ENCODE peak calls at places on chromosomes 1 and 21, in seven cellular contexts. W, H, C, P, I, F and J are unnamed samples.

GRCh38 chr21:42313501-42313969 is 1.7 kb downstream of the TFF3 start:
- DNase-seq in H (no peak), I (no peak), W (peak), C (no peak), F (no peak), P (no peak), J (no peak)

GRCh38 chr1:194297999-194298598 is 1111.7 kb upstream of the B3GALT2 start:
- DNase-seq in I (no peak), W (no peak), F (no peak), C (no peak), P (no peak), H (no peak), J (no peak)

GRCh38 chr1:973459-974292 is 7.4 kb downstream of the PLEKHN1 start:
- DNase-seq in W (no peak), F (no peak), C (no peak), I (no peak), P (no peak), H (no peak), J (no peak)

GRCh38 chr1:204806943-204807624 is 63.6 kb upstream of the NFASC start:
- DNase-seq in F (peak), W (peak), P (peak), I (peak), C (peak), H (peak), J (peak)

GRCh38 chr1:235079443-235079967 is 49.1 kb downstream of the TOMM20 start:
- DNase-seq in P (no peak), C (no peak), I (peak), F (peak), H (peak), W (no peak), J (no peak)

GRCh38 chr21:15065381-15066230 is 806 bp upstream of the NRIP1 start:
- DNase-seq in W (peak), I (peak), C (peak), P (peak), H (peak), F (peak), J (peak)

GRCh38 chr1:154962795-154963330 is 1.3 kb upstream of the PYGO2 start:
- DNase-seq in W (no peak), P (no peak), H (no peak), C (no peak), I (no peak), F (no peak), J (no peak)

GRCh38 chr1:6471086-6471841 is 5.3 kb upstream of the TNFRSF25 start:
- DNase-seq in H (no peak), W (no peak), I (no peak), C (no peak), F (no peak), P (no peak), J (no peak)

DNA sequence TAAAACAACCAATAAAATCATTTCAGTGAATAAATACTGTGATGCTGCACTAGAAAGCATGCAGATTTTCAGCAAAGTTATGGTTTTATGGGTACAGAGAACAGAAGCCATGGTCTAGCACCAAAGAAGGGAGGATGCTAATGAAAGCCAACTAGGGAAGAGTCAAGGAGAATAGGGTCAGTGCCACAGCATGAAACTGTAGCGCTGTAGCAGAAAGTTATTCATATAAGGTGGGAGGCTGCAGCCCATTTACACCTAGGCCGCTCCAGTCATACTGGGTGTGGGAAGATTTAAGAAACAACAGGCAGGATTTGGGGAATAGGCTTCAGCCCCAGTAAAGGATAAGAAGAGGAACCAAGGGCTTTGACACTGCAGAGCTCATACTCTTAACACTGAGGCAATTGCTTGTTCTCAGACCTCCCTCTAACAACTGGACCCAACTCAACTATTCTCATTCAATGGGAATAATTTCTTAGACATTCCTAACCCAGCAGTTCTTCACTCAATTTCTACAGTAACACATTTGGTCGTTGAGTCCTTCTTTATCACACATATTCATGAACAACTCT is 4.4 kb downstream of the IFI16 start:
- DNase-seq in W (no peak), F (no peak), H (no peak), P (no peak), I (no peak), C (no peak), J (no peak)
- H3K4me3 ChIP-seq in W (no peak), F (no peak), H (no peak), P (peak), I (no peak), C (peak), J (no peak)

DNA sequence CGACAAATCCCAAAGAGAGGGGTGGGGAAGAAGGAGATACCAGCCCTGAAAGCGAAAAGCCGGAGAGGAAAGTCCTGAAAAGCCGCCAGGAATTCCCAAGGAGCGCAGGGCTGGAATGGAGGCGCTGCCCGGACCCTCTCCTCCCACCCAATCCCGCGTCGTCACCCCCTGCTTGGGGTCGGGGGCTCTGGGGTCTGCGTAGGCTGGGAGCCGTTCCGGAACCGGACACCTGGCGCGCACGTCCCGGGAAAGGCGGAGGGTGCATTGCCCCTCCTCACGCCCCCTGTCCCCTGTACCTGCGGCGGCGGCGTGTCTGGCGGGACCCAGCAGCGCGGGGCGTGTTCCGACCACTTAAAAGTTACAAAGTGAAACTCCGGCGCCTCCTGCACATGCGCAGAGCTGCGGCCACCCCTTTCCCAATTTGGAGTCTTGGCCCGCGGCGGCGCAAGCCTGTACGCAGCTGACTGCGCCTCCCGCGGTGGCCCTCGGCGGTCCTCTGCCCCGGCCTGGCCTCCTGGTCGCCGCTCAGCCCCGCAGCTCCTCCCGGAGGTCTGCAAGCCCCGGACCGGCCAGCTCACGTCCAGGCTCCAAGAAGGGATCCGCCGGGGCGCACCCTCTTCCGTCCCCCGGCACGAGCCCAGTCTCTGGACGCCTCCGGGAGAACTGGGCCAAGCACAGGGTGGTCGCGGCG is at the start of gene TMEM63A:
- DNase-seq in W (peak), F (peak), P (peak), C (peak), I (peak), H (peak), J (peak)
- TF ChIP-seq CTCF in W (peak), F (peak), P (peak), C (peak), I (peak), H (no peak), J (no peak)

DNA sequence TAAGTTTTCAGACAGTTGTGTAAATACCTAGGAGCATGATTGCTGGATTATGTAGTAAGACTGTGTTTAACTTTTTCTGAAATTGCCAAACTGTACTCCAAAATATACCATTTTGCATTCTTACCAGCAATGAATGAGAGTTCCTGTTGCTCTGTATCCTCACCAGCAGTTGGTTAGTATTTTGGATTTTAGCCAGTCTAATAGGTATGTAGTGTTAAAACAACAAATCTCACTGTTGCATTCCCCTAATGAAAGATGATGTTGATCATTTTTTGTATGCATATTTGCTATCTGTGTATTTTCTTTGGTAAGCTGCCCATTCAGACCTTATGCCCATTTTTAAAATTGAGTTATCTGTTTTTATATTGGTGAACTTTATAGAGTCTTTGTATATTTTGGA is 89.9 kb downstream of the RASAL2 start:
- DNase-seq in H (no peak), I (no peak), C (no peak), W (no peak), P (no peak), F (no peak), J (no peak)
- H3K4me3 ChIP-seq in H (no peak), I (no peak), C (no peak), W (no peak), P (no peak), F (no peak), J (no peak)

GRCh38 chr1:187933562-187934419 is 1105.0 kb downstream of the PLA2G4A start:
- DNase-seq in P (no peak), F (no peak), C (no peak), W (no peak), H (no peak), I (no peak), J (no peak)

GRCh38 chr1:187936667-187937066 is 1107.9 kb downstream of the PLA2G4A start:
- DNase-seq in W (no peak), C (no peak), F (no peak), I (no peak), H (no peak), P (no peak), J (no peak)

GRCh38 chr1:187943606-187944403 is 1115.1 kb downstream of the PLA2G4A start:
- DNase-seq in F (no peak), P (no peak), C (no peak), W (no peak), H (no peak), I (no peak), J (no peak)

GRCh38 chr1:187942986-187943385 is 1114.2 kb downstream of the PLA2G4A start:
- DNase-seq in F (no peak), I (no peak), C (no peak), H (no peak), W (no peak), P (no peak), J (no peak)

DNA sequence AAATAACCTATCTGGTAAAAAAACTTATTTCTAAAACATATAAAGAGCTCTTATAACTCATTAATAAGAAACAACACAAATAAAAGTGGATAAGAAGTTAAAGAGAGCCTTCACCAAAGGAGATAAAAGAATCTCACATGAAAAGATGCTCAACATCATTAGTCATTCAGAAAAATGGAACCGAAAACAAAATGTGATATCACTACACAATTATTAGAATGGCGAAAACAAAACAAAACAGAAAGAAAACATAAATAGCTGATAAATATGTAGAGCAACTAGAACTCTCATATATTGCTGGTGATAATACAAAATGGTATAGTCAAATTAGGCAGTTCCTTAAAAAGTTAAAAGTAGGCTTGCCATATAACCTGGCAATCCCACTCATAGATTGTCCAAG is 1109.3 kb downstream of the PLA2G4A start:
- DNase-seq in P (no peak), F (no peak), C (no peak), W (no peak), H (no peak), I (no peak), J (no peak)
- TF ChIP-seq CTCF in P (no peak), F (no peak), C (no peak), W (no peak), H (no peak), I (no peak), J (no peak)

GRCh38 chr1:201113451-201114244 is 1.4 kb upstream of the CACNA1S start:
- DNase-seq in P (no peak), W (no peak), H (no peak), C (no peak), I (no peak), F (no peak), J (no peak)
- H3K4me3 ChIP-seq in P (no peak), W (no peak), H (peak), C (peak), I (no peak), F (no peak), J (no peak)